ENCODE peak calls at places on chromosomes 3 and 15, in four cellular contexts. X is Peyer's patch, G is adrenal gland, H is aorta. S is an unnamed sample. For H3K27me3, the result is how much of the 10 kb centered on the place peaks cover.

GRCh38 chr3:125916376-125916978 is 52.5 kb upstream of the ROPN1B start:
- DNase-seq in H (no peak), X (peak), G (peak), S (peak)

GRCh38 chr15:82108489-82109078 is 62.8 kb upstream of the MEX3B start:
- DNase-seq in X (peak), G (peak), H (peak), S (no peak)

GRCh38 chr15:75347222-75348033 is 589 bp downstream of the NEIL1 start:
- DNase-seq in G (peak), H (peak), X (peak), S (no peak)

GRCh38 chr3:57746156-57747125 is 9.7 kb upstream of the SLMAP start:
- DNase-seq in H (no peak), X (no peak), G (no peak), S (no peak)

GRCh38 chr3:128794067-128794768 is 68.2 kb downstream of the RAB7A start:
- DNase-seq in X (no peak), G (no peak), H (no peak), S (peak)

GRCh38 chr15:100824211-100824610 is 55.4 kb upstream of the ALDH1A3 start:
- DNase-seq in G (no peak), H (no peak), X (no peak), S (no peak)

GRCh38 chr3:70789878-70790277 is 477.4 kb upstream of the MDFIC2 start:
- DNase-seq in H (no peak), X (no peak), G (no peak), S (no peak)

GRCh38 chr3:189636048-189636447 is 4.9 kb downstream of the TP63 start:
- DNase-seq in G (no peak), H (no peak), X (no peak), S (no peak)

GRCh38 chr15:74505837-74506514 is 35.0 kb upstream of the ARID3B start:
- DNase-seq in X (no peak), H (no peak), G (no peak), S (no peak)

GRCh38 chr3:176293277-176293676 is 904.0 kb downstream of the TBL1XR1 start:
- DNase-seq in G (no peak), X (no peak), H (no peak), S (no peak)

GRCh38 chr3:174346571-174346970 is 512.6 kb upstream of the NAALADL2 start:
- DNase-seq in X (no peak), G (no peak), H (no peak), S (no peak)

GRCh38 chr3:37029111-37029510 is 35.8 kb downstream of the MLH1 start:
- DNase-seq in H (no peak), G (no peak), X (no peak), S (no peak)

GRCh38 chr3:37028329-37028728 is 35.0 kb downstream of the MLH1 start:
- DNase-seq in G (peak), H (peak), X (no peak), S (no peak)

GRCh38 chr3:37031115-37031682 is 37.9 kb downstream of the MLH1 start:
- DNase-seq in X (no peak), G (no peak), H (no peak), S (no peak)

GRCh38 chr3:37030573-37030972 is 37.3 kb downstream of the MLH1 start:
- DNase-seq in X (no peak), G (no peak), H (no peak), S (no peak)

GRCh38 chr3:37029516-37030163 is 36.3 kb downstream of the MLH1 start:
- DNase-seq in H (no peak), X (no peak), G (no peak), S (no peak)
- H3K27me3 ChIP-seq in H (under half), X (under half), G (under half), S (under half)

DNA sequence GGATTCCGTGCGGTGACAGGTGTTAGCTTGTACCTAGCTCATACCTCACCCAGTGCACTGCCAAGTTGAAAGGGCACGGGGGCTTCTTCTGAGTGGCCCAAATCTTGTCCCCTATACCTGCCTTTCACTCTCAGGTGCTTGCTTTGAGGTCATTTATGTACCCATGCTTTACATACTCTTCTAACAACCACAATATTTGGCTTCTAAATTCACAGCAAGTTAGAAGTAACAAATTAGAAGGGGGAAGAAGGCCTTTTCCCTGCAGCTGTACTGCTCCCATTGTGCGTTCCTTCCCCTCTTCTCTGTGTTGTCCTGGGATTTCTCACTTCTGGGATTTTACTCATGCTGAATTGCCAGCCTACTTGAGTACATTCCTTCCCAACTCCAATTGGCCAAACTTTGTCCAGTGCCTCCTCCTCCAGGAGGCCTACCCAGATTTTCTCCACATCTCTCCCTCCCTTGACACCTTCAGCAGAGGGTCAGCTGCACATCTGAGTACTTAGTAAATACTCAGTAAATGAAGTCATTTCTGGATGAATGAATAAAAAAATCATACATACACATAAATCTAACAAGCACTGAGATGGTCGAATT is 66.5 kb upstream of the POLG start:
- DNase-seq in H (no peak), X (no peak), G (no peak), S (no peak)
- H3K27me3 ChIP-seq in H (under half), X (under half), G (half or more), S (half or more)

DNA sequence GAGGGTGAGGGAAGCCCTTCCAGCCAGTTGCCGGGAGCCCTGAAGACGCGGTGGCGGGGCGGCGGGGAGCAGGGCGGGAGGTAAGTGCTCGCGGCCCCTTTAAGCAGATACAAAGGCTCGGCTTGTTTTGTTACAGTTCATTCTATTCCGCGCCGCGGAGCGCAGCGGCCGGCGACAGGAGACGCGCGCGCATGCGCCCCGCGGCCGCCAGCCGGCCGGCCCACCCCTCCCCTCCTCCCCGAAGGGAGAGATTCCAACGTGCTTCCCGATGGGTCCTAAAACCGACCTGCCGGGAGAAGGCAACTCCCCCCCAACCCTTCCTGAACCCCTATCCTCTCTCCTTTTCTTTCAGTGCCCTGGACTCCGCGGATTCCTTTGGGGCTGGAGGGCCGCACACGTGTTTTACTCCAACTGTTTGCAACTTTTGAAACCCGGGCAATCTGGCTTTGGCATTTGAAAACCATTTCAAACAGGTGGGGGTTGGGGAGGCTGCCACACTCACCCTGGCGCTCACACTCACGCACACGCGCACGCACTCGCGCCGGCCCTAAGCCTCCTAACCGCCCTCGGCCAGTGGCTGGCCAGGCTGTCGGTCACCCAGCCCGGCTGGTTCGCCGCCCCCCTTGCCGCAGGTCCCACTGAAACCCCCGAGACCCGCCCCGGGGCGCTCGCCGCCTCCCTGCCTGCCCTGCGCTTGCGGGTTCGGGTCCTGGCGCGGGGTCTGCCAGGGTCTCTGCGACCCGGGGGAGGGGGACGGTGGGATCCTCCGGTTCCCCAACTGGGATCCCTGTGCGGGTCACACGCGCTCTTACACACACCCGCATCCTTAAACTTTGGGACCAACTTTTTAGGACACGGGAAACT is at the start of gene MAGI1:
- DNase-seq in H (peak), G (peak), X (peak), S (peak)
- H3K27me3 ChIP-seq in H (under half), G (under half), X (under half), S (under half)

GRCh38 chr15:52803543-52804306 is 13.6 kb upstream of the ONECUT1 start:
- DNase-seq in X (no peak), G (no peak), H (no peak), S (no peak)

GRCh38 chr15:52806284-52806655 is 16.1 kb upstream of the ONECUT1 start:
- DNase-seq in G (no peak), X (no peak), H (no peak), S (no peak)

GRCh38 chr15:52802110-52802509 is 12.0 kb upstream of the ONECUT1 start:
- DNase-seq in X (no peak), G (no peak), H (no peak), S (no peak)

GRCh38 chr15:52805351-52806283 is 15.5 kb upstream of the ONECUT1 start:
- DNase-seq in G (no peak), X (no peak), H (no peak), S (no peak)

GRCh38 chr15:52804526-52805081 is 14.5 kb upstream of the ONECUT1 start:
- DNase-seq in H (no peak), X (no peak), G (no peak), S (no peak)
- H3K27me3 ChIP-seq in H (under half), X (half or more), G (half or more), S (half or more)

GRCh38 chr15:73051402-73051810 is 857 bp upstream of the NEO1 start:
- DNase-seq in X (peak), G (peak), H (no peak), S (no peak)
- H3K27me3 ChIP-seq in X (under half), G (under half), H (under half), S (under half)

GRCh38 chr3:181716916-181717315 is 5.2 kb downstream of the SOX2 start:
- DNase-seq in G (no peak), X (no peak), H (no peak), S (no peak)

GRCh38 chr3:181713673-181714270 is 2.0 kb downstream of the SOX2 start:
- DNase-seq in G (no peak), X (no peak), H (no peak), S (no peak)

GRCh38 chr3:181717505-181717904 is 5.8 kb downstream of the SOX2 start:
- DNase-seq in G (no peak), X (no peak), H (no peak), S (no peak)

GRCh38 chr3:181713300-181713647 is 1.5 kb downstream of the SOX2 start:
- DNase-seq in H (no peak), X (no peak), G (no peak), S (no peak)

GRCh38 chr3:181715601-181716340 is 4.0 kb downstream of the SOX2 start:
- DNase-seq in G (no peak), H (no peak), X (no peak), S (no peak)
- H3K27me3 ChIP-seq in G (half or more), H (under half), X (half or more), S (half or more)

DNA sequence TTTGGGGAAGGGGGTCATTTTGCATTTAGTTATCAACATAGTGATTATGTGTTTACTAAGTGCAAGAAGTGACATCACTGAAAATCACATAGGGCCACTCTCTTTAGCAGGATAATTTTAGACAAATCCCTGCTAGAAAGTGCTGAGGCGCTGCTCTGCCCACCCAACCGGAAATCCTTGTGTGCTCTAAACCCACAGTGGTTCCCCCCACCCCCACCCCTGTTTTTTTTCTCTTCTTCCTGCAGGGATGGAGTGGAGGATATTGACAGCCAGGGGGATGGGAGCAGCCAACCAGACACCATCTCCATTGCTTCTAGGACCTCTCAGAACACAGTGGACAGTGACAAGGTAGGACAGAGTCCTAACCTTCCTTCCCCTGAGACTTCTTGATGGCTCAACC is 234.2 kb upstream of the UMPS start:
- DNase-seq in G (no peak), X (no peak), H (no peak), S (no peak)
- H3K27me3 ChIP-seq in G (under half), X (under half), H (under half), S (under half)

GRCh38 chr3:181916018-181916417 is 204.3 kb downstream of the SOX2 start:
- DNase-seq in G (no peak), X (no peak), H (no peak), S (no peak)

GRCh38 chr3:181915556-181915955 is 203.8 kb downstream of the SOX2 start:
- DNase-seq in G (no peak), X (no peak), H (no peak), S (no peak)

GRCh38 chr3:181912384-181912783 is 200.7 kb downstream of the SOX2 start:
- DNase-seq in G (no peak), H (no peak), X (no peak), S (no peak)

GRCh38 chr3:181909241-181909640 is 197.5 kb downstream of the SOX2 start:
- DNase-seq in X (no peak), H (no peak), G (no peak), S (no peak)

GRCh38 chr3:181913254-181913653 is 201.5 kb downstream of the SOX2 start:
- DNase-seq in G (no peak), X (no peak), H (no peak), S (no peak)
- H3K27me3 ChIP-seq in G (under half), X (under half), H (under half), S (under half)

S was measured in AG04450.